ENCODE peak calls at places on chromosome 17, in four cellular contexts. U, Y, G and S are unnamed samples.

GRCh38 chr17:34739386-34739785 is 160.0 kb downstream of the TMEM132E start:
- DNase-seq in U (peak; percentile 1), G (no peak), Y (no peak), S (no peak)

GRCh38 chr17:7717756-7718350 is 309 bp downstream of the DNAH2 start:
- DNase-seq in Y (no peak), U (no peak), G (no peak), S (no peak)

GRCh38 chr17:10305336-10306096 is 67.3 kb downstream of the MYH13 start:
- DNase-seq in G (no peak), U (no peak), Y (no peak), S (no peak)

GRCh38 chr17:51707216-51707615 is 446.9 kb downstream of the UTP18 start:
- DNase-seq in U (no peak), G (no peak), Y (no peak), S (no peak)

GRCh38 chr17:78958556-78959191 is 21.0 kb downstream of the LGALS3BP start:
- DNase-seq in G (no peak), U (peak; percentile 71), Y (no peak), S (peak; percentile 32)

GRCh38 chr17:50692448-50693040 is 15.2 kb downstream of the ANKRD40 start:
- DNase-seq in U (no peak), G (no peak), Y (no peak), S (no peak)

GRCh38 chr17:3795758-3796102 is 5.3 kb downstream of the ITGAE start:
- DNase-seq in U (no peak), Y (no peak), G (no peak), S (no peak)

GRCh38 chr17:45939398-45939797 is 45.0 kb downstream of the MAPT start:
- DNase-seq in G (no peak), U (no peak), Y (no peak), S (no peak)

GRCh38 chr17:30808785-30809286 is 15.7 kb downstream of the CRLF3 start:
- DNase-seq in U (no peak), Y (no peak), G (no peak), S (no peak)

GRCh38 chr17:51860934-51861561 is 297.5 kb downstream of the CA10 start:
- DNase-seq in U (no peak), Y (no peak), G (no peak), S (peak; percentile 47)

GRCh38 chr17:38452719-38453118 is 24.5 kb downstream of the ARHGAP23 start:
- DNase-seq in U (no peak), Y (no peak), G (no peak), S (no peak)

GRCh38 chr17:32732296-32732642 is 144.7 kb downstream of the MYO1D start:
- DNase-seq in G (no peak), U (no peak), Y (no peak), S (no peak)

GRCh38 chr17:66716236-66717026 is 118.5 kb upstream of the CACNG5 start:
- DNase-seq in Y (no peak), U (no peak), G (no peak), S (no peak)

GRCh38 chr17:15651001-15651582 is 31.6 kb upstream of the FBXW10B start:
- DNase-seq in Y (no peak), U (no peak), G (no peak), S (peak; percentile 17)

GRCh38 chr17:15648384-15648783 is 28.9 kb upstream of the FBXW10B start:
- DNase-seq in U (no peak), G (no peak), Y (no peak), S (no peak)

GRCh38 chr17:15649861-15650391 is 30.4 kb upstream of the FBXW10B start:
- DNase-seq in Y (peak; percentile 72), U (peak; percentile 78), G (peak; percentile 53), S (peak; percentile 80)

GRCh38 chr17:15652960-15653359 is 31.2 kb downstream of the TRIM16 start:
- DNase-seq in Y (no peak), G (no peak), U (no peak), S (no peak)

DNA sequence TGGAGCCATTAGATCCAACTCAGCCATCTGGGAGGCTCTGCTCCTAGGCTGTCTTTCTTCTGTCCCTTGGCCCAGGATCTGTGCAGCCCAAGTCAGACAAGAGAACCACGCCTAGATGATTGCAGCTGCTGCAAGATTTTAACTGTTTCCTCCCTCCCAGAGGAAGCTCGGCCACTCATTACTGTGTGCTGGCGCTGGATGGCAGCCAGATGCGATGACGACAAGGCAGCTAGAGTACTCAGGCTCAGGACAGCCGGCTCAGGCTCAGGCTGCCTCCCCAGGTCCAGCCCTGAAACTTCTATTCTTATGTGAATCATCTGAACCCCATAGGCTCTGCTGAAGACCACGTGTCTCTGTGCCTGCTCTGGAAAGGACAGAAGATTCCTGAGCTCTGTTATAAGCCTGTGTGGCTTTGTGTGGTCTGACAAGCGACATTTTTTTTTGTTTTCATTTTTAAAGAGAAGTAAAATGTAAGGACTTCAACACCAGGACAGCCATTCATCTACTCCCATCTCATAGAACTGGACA is 32.1 kb upstream of the FBXW10B start:
- DNase-seq in U (peak; percentile 91), Y (peak; percentile 98), G (peak; percentile 95), S (peak; percentile 94)
- TF ChIP-seq EP300 in U (no peak), Y (peak; percentile 74), G (no peak), S (no peak)

GRCh38 chr17:82060614-82061013 is 5.0 kb downstream of the DUS1L start:
- DNase-seq in U (no peak), Y (no peak), G (no peak), S (no peak)

GRCh38 chr17:82059272-82060000 is 6.2 kb downstream of the DUS1L start:
- DNase-seq in U (no peak), G (no peak), Y (no peak), S (no peak)

GRCh38 chr17:82060001-82060380 is 5.6 kb downstream of the DUS1L start:
- DNase-seq in G (no peak), U (no peak), Y (no peak), S (no peak)

GRCh38 chr17:82058230-82058854 is 6.6 kb downstream of the GPS1 start:
- DNase-seq in Y (no peak), G (no peak), U (peak; percentile 42), S (no peak)

DNA sequence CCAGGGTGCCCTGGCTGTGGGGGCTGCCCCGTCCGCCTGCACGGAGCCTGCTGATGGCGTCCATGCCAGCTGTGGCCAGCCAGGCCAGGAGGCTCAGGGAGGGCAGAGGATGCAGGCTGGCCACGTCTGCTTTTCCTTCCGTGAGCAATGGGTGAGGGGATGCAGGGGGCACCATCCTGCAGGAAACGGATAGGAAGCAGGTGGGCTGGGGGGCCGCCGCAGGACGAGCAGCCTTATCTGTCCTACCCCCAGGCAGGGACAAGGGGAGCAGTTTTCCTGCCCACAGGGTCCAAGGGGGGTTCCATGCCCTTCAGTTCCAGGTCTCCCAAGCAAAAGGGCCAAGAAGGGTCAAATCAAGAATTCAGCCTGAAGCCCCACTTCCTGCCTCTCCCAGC is 6.8 kb downstream of the DUS1L start:
- DNase-seq in Y (no peak), G (no peak), U (no peak), S (no peak)
- H3K36me3 ChIP-seq in Y (peaks cover 94% of the 10 kb centered on the region), G (peaks cover 99% of the 10 kb centered on the region), U (peaks cover 100% of the 10 kb centered on the region), S (no peaks in the 10 kb centered on the region)

GRCh38 chr17:56979091-56979480 is 1.2 kb downstream of the SCPEP1 start:
- DNase-seq in U (no peak), Y (no peak), G (no peak), S (no peak)

GRCh38 chr17:56978441-56979090 is 635 bp downstream of the SCPEP1 start:
- DNase-seq in Y (no peak), U (no peak), G (no peak), S (no peak)

GRCh38 chr17:56985371-56986162 is 7.6 kb downstream of the SCPEP1 start:
- DNase-seq in U (no peak), Y (peak; percentile 61), G (no peak), S (no peak)

GRCh38 chr17:56983380-56983779 is 5.4 kb downstream of the SCPEP1 start:
- DNase-seq in Y (no peak), G (no peak), U (no peak), S (no peak)

GRCh38 chr17:56982312-56982711 is 4.4 kb downstream of the SCPEP1 start:
- DNase-seq in U (no peak), Y (no peak), G (no peak), S (no peak)
- TF ChIP-seq POLR2AphosphoS5 in U (no peak), Y (no peak), G (no peak), S (no peak)

GRCh38 chr17:82889496-82890338 is 49.9 kb upstream of the ZNF750 start:
- DNase-seq in U (peak; percentile 94), Y (peak; percentile 78), G (no peak), S (peak; percentile 74)
- TF ChIP-seq EP300 in U (no peak), Y (peak; percentile 53), G (no peak), S (no peak)

GRCh38 chr17:64538508-64539120 is 31.8 kb downstream of the CEP95 start:
- DNase-seq in U (no peak), G (no peak), Y (no peak), S (no peak)
- H3K36me3 ChIP-seq in U (peaks cover 84% of the 10 kb centered on the region), G (peaks cover 81% of the 10 kb centered on the region), Y (peaks cover 46% of the 10 kb centered on the region), S (no peaks in the 10 kb centered on the region)

DNA sequence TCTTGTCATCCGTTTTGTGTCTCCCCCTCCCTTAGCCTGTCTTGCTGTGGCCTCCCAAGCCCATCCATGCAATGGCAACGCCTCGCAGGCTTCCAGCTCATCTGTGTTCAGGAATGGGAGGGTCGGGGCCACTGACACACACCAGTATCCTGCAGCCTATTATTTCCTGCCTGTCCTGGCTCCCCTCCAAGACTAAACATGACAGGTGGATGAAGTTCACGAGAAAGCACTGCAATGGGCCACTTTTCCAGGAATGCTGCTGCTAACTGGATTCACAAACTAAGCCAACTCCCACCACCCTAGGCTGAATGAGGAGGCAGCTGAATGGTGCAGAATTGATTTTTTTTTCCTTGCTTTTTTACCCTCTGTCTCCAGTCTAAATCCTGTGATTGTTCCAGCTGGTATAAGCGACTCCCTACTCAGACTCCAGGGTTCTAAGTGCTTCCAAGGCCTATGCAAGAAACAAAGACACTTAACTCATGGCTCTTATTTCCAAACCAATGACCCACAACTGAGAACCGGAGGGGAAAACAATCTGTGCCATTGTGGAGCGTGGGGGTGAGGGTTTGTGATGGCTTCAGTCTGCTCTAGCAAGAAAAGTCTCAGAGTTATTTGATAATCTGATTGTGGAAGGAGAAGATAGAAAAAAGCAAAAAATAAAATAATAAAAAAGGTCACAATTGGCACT is 23.3 kb downstream of the TMEM100 start:
- DNase-seq in U (no peak), G (no peak), Y (no peak), S (no peak)
- TF ChIP-seq POLR2AphosphoS5 in U (no peak), G (no peak), Y (peak; percentile 24), S (no peak)

GRCh38 chr17:42608692-42609181 is 437 bp downstream of the RETREG3 start:
- DNase-seq in U (no peak), G (no peak), Y (peak; percentile 22), S (no peak)

GRCh38 chr17:42612013-42612412 is 2.5 kb downstream of the TUBG1 start:
- DNase-seq in Y (no peak), G (no peak), U (no peak), S (no peak)

GRCh38 chr17:42603318-42603717 is 5.9 kb downstream of the RETREG3 start:
- DNase-seq in U (no peak), G (no peak), Y (no peak), S (no peak)

GRCh38 chr17:42613699-42614295 is 4.3 kb downstream of the TUBG1 start:
- DNase-seq in U (no peak), G (no peak), Y (no peak), S (no peak)

GRCh38 chr17:42609182-42609813 is at the start of the genes RETREG3 and TUBG1:
- DNase-seq in Y (peak; percentile 99), U (peak; percentile 99), G (peak; percentile 99), S (peak; percentile 99)
- TF ChIP-seq EP300 in Y (peak; percentile 7), U (no peak), G (no peak), S (no peak)

GRCh38 chr17:37206299-37206698 is 169.5 kb upstream of the C17orf78 start:
- DNase-seq in U (no peak), G (no peak), Y (no peak), S (no peak)
- H3K36me3 ChIP-seq in U (peaks cover 77% of the 10 kb centered on the region), G (peaks cover 24% of the 10 kb centered on the region), Y (peaks cover 16% of the 10 kb centered on the region), S (peaks cover 17% of the 10 kb centered on the region)

GRCh38 chr17:74150428-74151025 is 53.0 kb upstream of the RPL38 start:
- DNase-seq in G (peak; percentile 82), U (no peak), Y (no peak), S (no peak)
- TF ChIP-seq POLR2AphosphoS5 in G (no peak), U (no peak), Y (no peak), S (no peak)